ENCODE peak calls at places on chromosomes 6 and 20, in five cellular contexts. X is right atrium auricular region, Y is pancreas, G is heart left ventricle, D is breast epithelium. F is an unnamed sample. For H3K4me1 and H3K9me3, the result is how much of the 10 kb centered on the place peaks cover.

GRCh38 chr20:46562373-46563169 is 12.1 kb upstream of the OCSTAMP start:
- DNase-seq in Y (peak), G (peak), X (peak), D (peak), F (peak)

GRCh38 chr20:40265872-40266533 is 423.0 kb downstream of the MAFB start:
- DNase-seq in G (peak), X (no peak), Y (no peak), D (no peak), F (peak)

GRCh38 chr20:24763386-24764026 is 185.6 kb upstream of the CST7 start:
- DNase-seq in X (peak), D (no peak), G (no peak), Y (no peak), F (no peak)

GRCh38 chr20:1881240-1881835 is 13.9 kb upstream of the SIRPA start:
- DNase-seq in D (no peak), G (peak), X (no peak), Y (no peak), F (peak)

GRCh38 chr6:12083763-12084162 is 71.7 kb downstream of the HIVEP1 start:
- DNase-seq in Y (no peak), D (no peak), G (no peak), X (no peak), F (no peak)

GRCh38 chr20:57902478-57902877 is 192.7 kb upstream of the PMEPA1 start:
- DNase-seq in G (no peak), Y (no peak), X (no peak), D (no peak), F (no peak)

GRCh38 chr6:108661430-108661829 is 100.7 kb downstream of the FOXO3 start:
- DNase-seq in G (no peak), X (no peak), Y (no peak), D (no peak), F (no peak)

GRCh38 chr6:77450924-77451323 is 12.4 kb downstream of the HTR1B start:
- DNase-seq in G (no peak), X (no peak), Y (no peak), D (no peak), F (no peak)

GRCh38 chr6:67887419-67887746 is 747.7 kb upstream of the ADGRB3 start:
- DNase-seq in Y (no peak), X (no peak), D (no peak), G (no peak), F (no peak)

GRCh38 chr6:71460933-71461332 is 172.3 kb downstream of the OGFRL1 start:
- DNase-seq in X (no peak), G (no peak), D (no peak), Y (no peak), F (no peak)

GRCh38 chr6:35065870-35066269 is 75.3 kb downstream of the TCP11 start:
- DNase-seq in D (no peak), G (no peak), X (no peak), Y (no peak), F (no peak)

DNA sequence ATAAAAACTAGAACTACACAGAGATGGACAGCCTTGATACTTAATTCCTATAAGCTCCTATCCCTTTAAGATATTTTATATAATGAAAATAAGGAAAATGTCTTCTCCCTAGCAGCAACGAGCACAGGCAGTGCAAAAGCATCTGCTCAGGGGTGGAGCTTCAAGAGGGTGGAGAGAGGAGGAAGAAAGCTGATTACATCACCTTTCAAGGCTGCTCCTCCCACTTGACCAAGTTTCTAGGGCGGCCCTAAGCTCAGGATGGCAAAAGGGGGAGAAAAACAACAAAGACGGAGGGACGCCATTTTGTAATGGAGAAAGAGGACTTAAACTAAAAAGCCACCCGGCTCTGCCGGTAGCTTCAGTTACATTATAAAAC is 2.2 kb downstream of the PPP1R10 start:
- DNase-seq in Y (peak), X (peak), G (peak), D (peak), F (peak)
- H3K4me1 ChIP-seq in Y (under half), X (half or more), G (half or more), D (under half), F (under half)

GRCh38 chr20:55974491-55975202 is 30.7 kb downstream of the CBLN4 start:
- DNase-seq in G (no peak), Y (peak), D (no peak), X (no peak), F (no peak)

GRCh38 chr20:55977723-55978481 is 27.4 kb downstream of the CBLN4 start:
- DNase-seq in D (no peak), X (no peak), G (no peak), Y (no peak), F (no peak)

GRCh38 chr20:55978550-55978949 is 26.8 kb downstream of the CBLN4 start:
- DNase-seq in G (no peak), D (no peak), Y (no peak), X (no peak), F (no peak)
- H3K9me3 ChIP-seq in G (under half), D (under half), Y (under half), X (under half), F (under half)

GRCh38 chr6:17439243-17439993 is 46.0 kb downstream of the CAP2 start:
- DNase-seq in Y (no peak), G (no peak), D (no peak), X (no peak), F (no peak)
- H3K4me3 ChIP-seq in Y (no peak), G (no peak), D (no peak), X (no peak), F (no peak)

GRCh38 chr20:44004306-44004915 is 89.8 kb downstream of the TOX2 start:
- DNase-seq in Y (no peak), X (no peak), G (no peak), D (no peak), F (no peak)
- H3K4me1 ChIP-seq in Y (under half), X (under half), G (under half), D (under half), F (under half)

GRCh38 chr6:27288136-27289044 is 23.7 kb downstream of the POM121L2 start:
- DNase-seq in Y (no peak), X (no peak), D (no peak), G (no peak), F (no peak)
- H3K9me3 ChIP-seq in Y (under half), X (under half), D (under half), G (under half), F (under half)

GRCh38 chr20:3894796-3895195 is 5.6 kb downstream of the PANK2 start:
- DNase-seq in G (no peak), Y (no peak), D (no peak), X (no peak), F (no peak)
- H3K4me3 ChIP-seq in G (no peak), Y (no peak), D (no peak), X (no peak), F (no peak)

DNA sequence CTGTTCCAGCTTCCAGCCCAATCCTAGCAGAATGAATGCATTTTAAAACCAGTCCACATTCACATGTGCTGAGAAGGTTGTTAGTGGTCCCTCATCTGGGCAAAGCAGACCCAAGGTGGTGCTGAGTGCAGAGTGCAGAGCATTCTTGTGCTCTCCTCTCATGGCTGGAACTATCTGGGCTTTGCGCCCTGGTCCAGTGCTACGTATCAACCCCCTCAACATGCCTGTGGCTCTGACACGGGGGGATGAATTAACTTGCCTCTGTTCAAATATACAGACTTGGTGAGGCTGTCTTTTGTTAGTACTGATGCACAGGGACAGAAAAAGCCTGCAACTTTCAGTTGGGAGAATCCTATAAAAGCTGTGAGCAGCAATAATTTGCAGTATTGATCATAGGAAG is 42.5 kb downstream of the PANK2 start:
- DNase-seq in D (no peak), Y (no peak), G (no peak), X (peak), F (no peak)
- H3K4me1 ChIP-seq in D (under half), Y (under half), G (half or more), X (half or more), F (under half)

GRCh38 chr6:48986803-48987202 is 476.2 kb downstream of the MMUT start:
- DNase-seq in X (no peak), D (no peak), Y (no peak), G (no peak), F (no peak)
- H3K9me3 ChIP-seq in X (under half), D (under half), Y (under half), G (under half), F (under half)

GRCh38 chr20:53736757-53737403 is 143.2 kb upstream of the ZNF217 start:
- DNase-seq in D (no peak), G (no peak), X (no peak), Y (no peak), F (no peak)

GRCh38 chr20:53738039-53738944 is 144.7 kb upstream of the ZNF217 start:
- DNase-seq in X (peak), D (peak), Y (peak), G (peak), F (peak)

GRCh38 chr20:53738945-53739798 is 145.5 kb upstream of the ZNF217 start:
- DNase-seq in D (no peak), G (no peak), Y (no peak), X (no peak), F (no peak)

GRCh38 chr20:53736122-53736756 is 142.6 kb upstream of the ZNF217 start:
- DNase-seq in X (no peak), G (no peak), Y (no peak), D (no peak), F (no peak)

DNA sequence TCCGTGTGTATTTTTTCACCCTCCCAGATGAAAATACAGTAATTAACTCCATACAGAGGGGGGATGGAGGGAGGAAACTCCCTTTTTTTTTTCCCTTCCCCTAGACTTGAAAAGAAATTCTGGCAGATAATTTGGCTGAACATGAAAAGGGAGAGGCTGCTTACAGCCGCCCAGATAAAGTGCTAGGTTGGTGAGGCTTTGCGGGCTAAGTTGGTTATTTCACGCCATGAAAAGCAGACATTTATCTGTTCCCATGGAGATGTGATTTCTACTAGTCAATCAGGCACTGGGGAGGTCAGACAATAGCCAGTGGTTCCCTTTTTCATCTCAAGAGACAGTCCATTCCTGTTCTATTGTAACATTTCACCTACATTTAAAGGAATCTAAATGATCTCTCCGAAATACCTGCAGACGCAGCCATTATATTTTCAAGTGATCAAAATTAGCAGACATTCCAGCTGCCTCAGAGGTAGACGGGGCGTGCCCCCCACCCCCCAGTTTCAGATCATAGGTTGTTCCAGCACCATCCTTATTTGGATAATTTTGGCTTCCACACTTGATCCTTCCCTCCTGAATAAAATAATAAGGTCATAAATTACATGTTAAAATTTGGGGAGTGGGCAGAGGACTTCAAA is 143.9 kb upstream of the ZNF217 start:
- DNase-seq in X (no peak), G (no peak), Y (no peak), D (no peak), F (no peak)
- H3K4me3 ChIP-seq in X (peak), G (no peak), Y (no peak), D (peak), F (no peak)

DNA sequence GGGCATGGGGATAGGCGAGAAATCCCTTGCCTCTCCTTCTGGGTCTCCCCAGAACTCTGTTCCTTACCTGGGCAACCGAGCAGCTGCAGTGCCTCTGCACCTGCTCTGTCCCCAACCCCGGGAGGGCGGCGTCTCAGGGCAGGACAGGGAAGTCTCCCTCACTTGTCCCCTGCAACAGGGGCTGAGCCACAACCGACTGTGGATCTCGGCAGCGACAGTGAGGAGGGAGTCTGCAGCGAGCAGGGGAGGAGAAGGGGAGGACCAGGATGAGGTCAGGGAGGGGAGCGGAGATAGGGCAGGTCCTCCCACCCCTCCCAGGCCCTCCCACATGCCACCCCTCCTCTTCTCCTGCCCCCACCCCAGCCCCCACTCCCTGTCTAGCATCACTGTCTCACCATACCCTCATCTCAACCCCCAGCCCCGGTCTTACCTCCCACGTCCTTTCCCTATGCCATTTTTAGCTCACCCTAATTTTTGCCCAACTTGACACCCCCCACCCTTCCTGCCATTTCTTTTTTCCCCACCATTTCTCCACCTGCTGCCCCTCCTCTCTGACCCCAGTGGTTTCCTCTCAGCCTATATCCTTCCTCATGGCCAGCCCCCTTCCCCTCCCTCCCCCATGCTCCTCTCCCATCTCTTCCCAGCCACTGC is at the start of gene TNXB:
- DNase-seq in Y (no peak), X (peak), D (no peak), G (peak), F (peak)
- H3K4me1 ChIP-seq in Y (under half), X (half or more), D (under half), G (half or more), F (under half)

F was measured in mucosa of descending colon.